ENCODE peak calls at places on chromosomes 5 and 9, in six cellular contexts. D is breast epithelium, N is transverse colon, P is uterus, C is HCT116, F is upper lobe of right lung. Q is an unnamed sample.

GRCh38 chr5:10856646-10857332 is 95.8 kb upstream of the DAP start:
- DNase-seq in C (no peak), P (peak; percentile 42), F (peak; percentile 76), D (no peak), N (peak; percentile 16), Q (peak; percentile 63)

GRCh38 chr5:108003178-108003577 is 332.4 kb upstream of the EFNA5 start:
- DNase-seq in F (no peak), P (no peak), D (no peak), C (no peak), N (no peak), Q (no peak)

GRCh38 chr9:132800038-132800648 is 77.9 kb downstream of the AK8 start:
- DNase-seq in P (peak; percentile 46), F (peak; percentile 89), N (peak; percentile 77), D (peak; percentile 77), C (peak; percentile 60), Q (peak; percentile 79)

GRCh38 chr5:17189381-17190036 is 27.9 kb upstream of the BASP1 start:
- DNase-seq in P (peak; percentile 62), C (peak; percentile 85), F (peak; percentile 77), D (peak; percentile 77), N (peak; percentile 83), Q (peak; percentile 58)

GRCh38 chr5:154510156-154510555 is 32.1 kb upstream of the HAND1 start:
- DNase-seq in F (peak; percentile 7), D (no peak), N (no peak), P (no peak), C (no peak), Q (no peak)

GRCh38 chr9:118209343-118209742 is 505.1 kb downstream of the TLR4 start:
- DNase-seq in N (no peak), F (no peak), D (no peak), C (no peak), P (no peak), Q (no peak)

GRCh38 chr5:149135536-149136201 is 5.6 kb upstream of the ABLIM3 start:
- DNase-seq in D (no peak), C (no peak), P (no peak), N (no peak), F (no peak), Q (no peak)

GRCh38 chr9:108813951-108814601 is 41.7 kb downstream of the ACTL7B start:
- DNase-seq in D (no peak), C (peak; percentile 38), F (no peak), N (no peak), P (no peak), Q (peak; percentile 41)

GRCh38 chr5:90802695-90803317 is 244.2 kb downstream of the ADGRV1 start:
- DNase-seq in N (peak; percentile 21), P (no peak), F (no peak), D (no peak), C (peak; percentile 27), Q (no peak)

GRCh38 chr5:94632024-94632423 is 13.6 kb downstream of the SLF1 start:
- DNase-seq in N (no peak), P (no peak), C (no peak), F (no peak), D (no peak), Q (no peak)

GRCh38 chr9:73816905-73817304 is 665.2 kb downstream of the ANXA1 start:
- DNase-seq in D (no peak), N (no peak), P (no peak), F (no peak), C (no peak), Q (no peak)

GRCh38 chr5:137570070-137570469 is 70.9 kb upstream of the SPOCK1 start:
- DNase-seq in F (no peak), C (no peak), D (no peak), P (no peak), N (no peak), Q (no peak)

GRCh38 chr5:132094393-132095076 is 20.9 kb downstream of the CSF2 start:
- DNase-seq in F (no peak), C (no peak), D (peak; percentile 44), P (no peak), N (no peak), Q (no peak)

GRCh38 chr5:1152771-1153282 is 41.0 kb upstream of the SLC12A7 start:
- DNase-seq in N (no peak), P (no peak), D (no peak), F (no peak), C (no peak), Q (no peak)

GRCh38 chr9:83956288-83957028 is 23.6 kb downstream of the HNRNPK start:
- DNase-seq in C (no peak), P (peak; percentile 76), F (peak; percentile 94), D (peak; percentile 75), N (peak; percentile 91), Q (peak; percentile 72)

GRCh38 chr9:84317563-84317962 is 23.0 kb downstream of the SLC28A3 start:
- DNase-seq in C (peak; percentile 4), F (no peak), D (no peak), P (no peak), N (no peak), Q (no peak)

GRCh38 chr5:172156541-172156994 is 31.5 kb downstream of the STK10 start:
- DNase-seq in C (no peak), N (no peak), D (no peak), P (no peak), F (no peak), Q (no peak)

GRCh38 chr5:53943938-53944337 is 366.4 kb downstream of the ARL15 start:
- DNase-seq in P (no peak), D (no peak), F (no peak), N (no peak), C (no peak), Q (no peak)

GRCh38 chr5:57037355-57037754 is 85.4 kb upstream of the MIER3 start:
- DNase-seq in C (peak; percentile 23), F (no peak), D (no peak), P (no peak), N (no peak), Q (peak; percentile 54)

GRCh38 chr5:101942321-101942882 is 353.7 kb downstream of the SLCO4C1 start:
- DNase-seq in N (peak; percentile 12), F (no peak), D (no peak), P (no peak), C (peak; percentile 27), Q (no peak)

GRCh38 chr9:21902112-21902511 is 92.1 kb downstream of the CDKN2A start:
- DNase-seq in N (no peak), C (no peak), P (no peak), D (no peak), F (no peak), Q (no peak)

GRCh38 chr9:113409883-113410206 is 630 bp downstream of the POLE3 start:
- DNase-seq in N (no peak), F (no peak), P (no peak), D (no peak), C (no peak), Q (no peak)

GRCh38 chr9:33466565-33467495 is 6.9 kb downstream of the NOL6 start:
- DNase-seq in P (peak; percentile 56), C (no peak), D (peak; percentile 68), F (peak; percentile 87), N (peak; percentile 78), Q (peak; percentile 72)

GRCh38 chr5:147818290-147818689 is 13.2 kb downstream of the SPINK1 start:
- DNase-seq in D (no peak), C (no peak), F (no peak), N (no peak), P (no peak), Q (no peak)
- TF ChIP-seq CTCF in D (no peak), C (no peak), F (no peak), N (no peak), P (no peak), Q (no peak)

GRCh38 chr9:34985311-34985899 is 4.1 kb upstream of the DNAJB5 start:
- DNase-seq in D (no peak), N (peak; percentile 71), P (peak; percentile 31), F (no peak), C (peak; percentile 59), Q (peak; percentile 75)
- H3K27ac ChIP-seq in D (no peak overlapping the region), N (no peak overlapping the region), P (no peak overlapping the region), F (no peak overlapping the region), C (no peak overlapping the region), Q (peak overlapping the region; percentile 75)

GRCh38 chr5:135488727-135489465 is 36.7 kb upstream of the TIFAB start:
- DNase-seq in P (no peak), F (no peak), D (no peak), N (no peak), C (peak; percentile 37), Q (peak; percentile 44)
- H3K4me3 ChIP-seq in P (no peak overlapping the region), F (peak overlapping the region; percentile 34), D (peak overlapping the region; percentile 37), N (peak overlapping the region; percentile 39), C (peak overlapping the region; percentile 55), Q (peak overlapping the region; percentile 47)

DNA sequence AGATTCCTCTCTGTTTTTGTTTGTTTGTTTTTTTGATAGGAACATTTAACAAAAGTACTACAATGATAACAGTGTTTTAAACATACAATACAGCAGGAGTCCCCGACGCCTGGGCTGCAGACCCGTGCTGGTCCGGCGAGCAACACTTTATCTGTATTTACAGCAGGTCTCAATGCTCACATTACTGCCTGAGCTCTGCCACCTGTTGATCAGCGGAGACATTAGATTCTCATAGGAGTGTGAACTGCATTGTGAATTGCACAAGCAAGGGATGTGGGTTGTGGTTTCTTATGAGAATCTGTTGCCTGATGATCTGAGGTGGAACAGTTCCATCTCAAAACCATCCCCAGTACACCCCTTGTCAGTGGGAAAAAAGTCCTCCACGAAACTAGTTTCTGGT is 1068.5 kb upstream of the CDH10 start:
- DNase-seq in P (no peak), N (no peak), F (no peak), D (no peak), C (no peak), Q (no peak)
- TF ChIP-seq CTCF in P (no peak), N (no peak), F (no peak), D (no peak), C (no peak), Q (no peak)

GRCh38 chr9:16031486-16031885 is 478.6 kb downstream of the CCDC171 start:
- DNase-seq in D (no peak), N (no peak), C (no peak), F (no peak), P (no peak), Q (no peak)
- H3K27ac ChIP-seq in D (no peak overlapping the region), N (no peak overlapping the region), C (no peak overlapping the region), F (no peak overlapping the region), P (no peak overlapping the region), Q (no peak overlapping the region)

GRCh38 chr5:142298789-142299188 is 26.0 kb downstream of the SPRY4 start:
- DNase-seq in N (peak; percentile 36), P (no peak), F (no peak), D (no peak), C (no peak), Q (no peak)

GRCh38 chr5:142295084-142295758 is 29.6 kb downstream of the SPRY4 start:
- DNase-seq in F (no peak), D (no peak), N (no peak), C (no peak), P (no peak), Q (no peak)

GRCh38 chr5:142295960-142296860 is 28.6 kb downstream of the SPRY4 start:
- DNase-seq in N (no peak), D (no peak), P (no peak), F (no peak), C (no peak), Q (no peak)

GRCh38 chr5:142293486-142293885 is 31.3 kb downstream of the SPRY4 start:
- DNase-seq in F (no peak), P (no peak), D (no peak), C (no peak), N (no peak), Q (no peak)

GRCh38 chr5:142296914-142297417 is 27.9 kb downstream of the SPRY4 start:
- DNase-seq in F (no peak), N (no peak), C (no peak), P (no peak), D (no peak), Q (no peak)
- H3K4me3 ChIP-seq in F (no peak overlapping the region), N (no peak overlapping the region), C (no peak overlapping the region), P (no peak overlapping the region), D (no peak overlapping the region), Q (no peak overlapping the region)

Q was measured in dorsolateral prefrontal cortex.